ENCODE peak calls at places on chromosome 11, in five cellular contexts. W is A549, K is GM12878, E is HepG2, R is upper lobe of left lung. A is an unnamed sample.

GRCh38 chr11:76233936-76234703 is 27.8 kb upstream of the WNT11 start:
- ATAC-seq in W (no peak), K (peak), E (peak), R (peak), A (peak)

GRCh38 chr11:88183233-88183632 is 8.0 kb upstream of the RAB38 start:
- ATAC-seq in W (no peak), K (no peak), E (no peak), R (no peak), A (no peak)

GRCh38 chr11:64013141-64013896 is 22.4 kb upstream of the FLRT1 start:
- ATAC-seq in W (peak), K (no peak), E (no peak), R (no peak), A (no peak)

GRCh38 chr11:66542362-66542761 is 3.5 kb downstream of the ZDHHC24 start:
- ATAC-seq in W (no peak), K (no peak), E (no peak), R (no peak), A (no peak)

GRCh38 chr11:113166280-113166679 is 148.1 kb upstream of the TTC12 start:
- ATAC-seq in W (no peak), K (no peak), E (no peak), R (no peak), A (no peak)

GRCh38 chr11:131597875-131598274 is 227.5 kb downstream of the NTM start:
- ATAC-seq in W (no peak), K (no peak), E (no peak), R (no peak), A (no peak)

GRCh38 chr11:55942785-55943392 is 6.7 kb upstream of the OR5I1 start:
- ATAC-seq in W (peak), K (peak), E (peak), R (no peak), A (no peak)

GRCh38 chr11:70883973-70884688 is 368.2 kb downstream of the SHANK2 start:
- ATAC-seq in W (no peak), K (no peak), E (peak), R (no peak), A (peak)

GRCh38 chr11:115659061-115659963 is 155.1 kb upstream of the CADM1 start:
- ATAC-seq in W (no peak), K (no peak), E (no peak), R (peak), A (no peak)

DNA sequence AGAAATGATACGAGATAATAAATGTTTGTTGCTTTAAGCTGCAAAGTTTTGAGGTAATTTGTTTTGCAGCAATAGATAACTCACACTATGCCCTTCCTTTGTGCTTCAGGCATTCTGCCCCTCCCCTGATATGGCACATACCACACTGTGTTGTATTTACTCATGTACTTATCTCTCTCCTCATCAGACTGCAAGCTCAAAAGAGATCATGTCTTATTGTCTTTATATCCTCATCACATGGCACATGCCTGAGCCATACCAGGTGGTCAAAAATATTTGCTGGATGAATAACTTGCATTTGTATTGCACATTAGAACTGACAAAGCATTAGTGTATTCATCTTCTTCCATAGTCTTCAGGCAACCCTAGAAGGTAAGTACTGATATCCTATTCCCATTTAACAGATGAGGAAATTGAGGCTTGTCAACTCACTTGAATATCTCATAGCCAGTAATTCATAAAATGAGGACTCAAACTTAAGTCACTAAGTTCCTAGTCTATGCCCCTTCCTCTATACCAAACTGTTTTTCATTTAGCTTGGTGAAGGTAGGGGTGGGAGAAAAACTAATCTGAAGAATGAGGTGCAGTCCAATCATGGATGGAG is 83.9 kb upstream of the EED start:
- ATAC-seq in W (peak), K (no peak), E (peak), R (no peak), A (no peak)
- TF ChIP-seq EP300 in W (no peak), K (no peak), E (no peak), R (no peak), A (no peak)

DNA sequence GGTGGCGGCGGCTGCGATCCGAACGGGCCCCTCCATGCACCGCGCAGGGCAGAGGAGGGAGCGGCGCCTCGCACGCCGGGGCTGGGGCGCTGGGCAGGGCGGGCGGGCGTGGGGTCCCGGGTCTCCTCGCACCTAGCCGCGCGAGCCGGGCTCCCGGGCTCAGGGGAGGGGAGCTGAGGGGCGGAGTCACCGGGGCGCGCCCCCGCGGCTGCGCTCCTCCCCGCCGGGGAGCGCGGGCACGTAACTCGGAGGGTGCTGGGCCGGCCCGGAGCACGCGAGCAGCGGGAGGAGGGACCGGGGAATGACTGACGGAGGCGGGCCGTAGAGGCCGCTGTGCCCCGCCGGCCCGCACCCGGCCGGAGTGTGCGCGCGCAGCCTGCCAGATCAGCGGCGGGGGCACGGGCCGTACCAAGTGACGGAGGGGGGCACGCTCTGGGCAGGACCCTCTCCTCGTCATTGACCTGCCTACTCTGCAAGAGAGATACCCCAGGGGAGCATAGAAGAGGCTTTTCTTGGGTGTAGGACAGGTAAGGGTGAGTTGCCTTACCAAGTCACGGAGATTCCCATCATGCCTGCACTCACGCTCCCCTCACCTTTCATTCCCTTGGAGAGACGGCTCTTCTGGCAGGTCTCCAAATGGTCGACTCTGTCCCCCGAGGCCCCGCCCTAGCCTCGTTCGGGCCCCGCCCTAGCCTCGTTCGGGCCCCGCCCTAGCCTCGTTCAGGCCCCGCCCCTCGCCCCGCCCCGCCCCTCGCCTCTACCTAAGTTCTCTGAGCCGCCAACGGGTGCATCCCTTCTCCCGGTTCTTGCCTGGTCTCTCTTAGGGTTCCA is at the start of gene CDON:
- ATAC-seq in W (peak), K (peak), E (peak), R (peak), A (peak)
- TF ChIP-seq POLR2A in W (no peak), K (peak), E (peak), R (peak), A (peak)

DNA sequence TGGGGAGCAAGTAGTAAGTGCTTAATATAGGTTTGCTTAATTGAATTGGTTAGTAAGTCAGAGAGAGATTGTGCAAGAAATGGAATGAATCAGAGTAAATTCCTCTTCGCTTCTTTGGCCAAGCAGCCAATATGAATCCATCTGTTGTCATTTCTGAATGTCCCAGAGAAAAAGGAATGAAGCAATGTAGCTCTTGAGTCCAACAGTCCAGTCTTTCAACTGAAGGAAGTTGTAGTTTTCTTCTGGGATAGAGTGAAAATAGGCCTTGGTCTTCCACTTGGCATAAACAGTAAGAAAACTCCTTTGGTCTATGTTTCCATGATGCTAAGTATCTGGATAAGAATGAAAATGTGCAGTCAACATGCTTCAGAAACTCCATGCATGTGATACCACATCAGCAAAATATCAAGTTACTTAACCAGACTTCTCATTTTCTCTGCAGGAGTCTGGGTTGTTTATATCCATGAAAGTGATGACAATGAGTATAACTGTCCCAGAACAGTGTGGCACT is 1.8 kb upstream of the FIBIN start:
- ATAC-seq in W (no peak), K (no peak), E (no peak), R (peak), A (peak)
- TF ChIP-seq EP300 in W (no peak), K (no peak), E (no peak), R (no peak), A (no peak)

GRCh38 chr11:833849-834311 is 1.1 kb downstream of the CD151 start:
- ATAC-seq in W (peak), K (no peak), E (no peak), R (no peak), A (no peak)

GRCh38 chr11:832529-833113 is at the start of gene CD151:
- ATAC-seq in W (peak), K (peak), E (peak), R (peak), A (peak)

GRCh38 chr11:834371-835316 is 1.9 kb downstream of the CD151 start:
- ATAC-seq in W (peak), K (no peak), E (no peak), R (peak), A (peak)

GRCh38 chr11:831951-832528 is 712 bp upstream of the CD151 start:
- ATAC-seq in W (no peak), K (no peak), E (no peak), R (no peak), A (no peak)

GRCh38 chr11:833114-833791 is 501 bp downstream of the CD151 start:
- ATAC-seq in W (no peak), K (peak), E (peak), R (peak), A (peak)
- TF ChIP-seq POLR2A in W (peak), K (peak), E (no peak), R (peak), A (no peak)

GRCh38 chr11:8711895-8712442 is 29.4 kb downstream of the RPL27A start:
- ATAC-seq in W (no peak), K (no peak), E (no peak), R (no peak), A (no peak)

GRCh38 chr11:8709777-8710176 is 27.2 kb downstream of the RPL27A start:
- ATAC-seq in W (no peak), K (no peak), E (no peak), R (no peak), A (no peak)

GRCh38 chr11:8706673-8707432 is 24.3 kb downstream of the RPL27A start:
- ATAC-seq in W (no peak), K (no peak), E (no peak), R (no peak), A (no peak)

GRCh38 chr11:8707541-8708270 is 25.1 kb downstream of the RPL27A start:
- ATAC-seq in W (no peak), K (no peak), E (no peak), R (peak), A (peak)

DNA sequence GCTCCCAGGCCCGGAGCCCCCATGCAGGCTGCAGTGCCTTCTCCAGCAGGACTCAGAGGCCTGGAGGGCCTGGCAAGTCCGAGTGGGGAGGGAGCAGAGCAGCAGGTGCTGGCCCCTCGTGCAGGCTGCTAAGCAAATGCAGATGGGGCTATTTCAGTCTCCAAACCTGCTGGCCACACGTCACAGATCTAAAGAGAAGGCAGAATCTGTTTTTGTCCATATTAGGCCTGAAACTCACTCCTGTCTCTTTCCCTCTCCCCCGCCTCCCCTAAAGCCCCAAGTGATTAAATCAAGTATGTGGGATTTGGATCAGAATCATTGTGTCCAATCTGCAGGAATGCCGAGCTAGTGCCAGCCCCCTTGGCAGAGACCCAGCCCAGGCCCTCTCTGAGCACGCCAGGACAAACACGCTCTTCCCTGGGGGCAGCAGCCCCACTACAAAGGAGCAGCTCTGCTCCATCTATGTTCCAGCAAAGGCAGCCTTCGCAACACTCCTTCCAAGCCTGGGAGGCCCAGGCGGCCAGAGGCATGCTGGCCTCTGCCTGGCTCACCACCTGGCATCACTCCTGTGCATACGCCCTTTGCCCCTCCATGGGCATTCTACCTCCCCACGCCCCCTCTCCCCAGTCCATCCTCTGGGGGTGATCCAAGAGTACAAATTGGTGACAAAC is 26.5 kb downstream of the RPL27A start:
- ATAC-seq in W (no peak), K (peak), E (no peak), R (peak), A (peak)
- TF ChIP-seq EP300 in W (no peak), K (no peak), E (no peak), R (no peak), A (peak)

DNA sequence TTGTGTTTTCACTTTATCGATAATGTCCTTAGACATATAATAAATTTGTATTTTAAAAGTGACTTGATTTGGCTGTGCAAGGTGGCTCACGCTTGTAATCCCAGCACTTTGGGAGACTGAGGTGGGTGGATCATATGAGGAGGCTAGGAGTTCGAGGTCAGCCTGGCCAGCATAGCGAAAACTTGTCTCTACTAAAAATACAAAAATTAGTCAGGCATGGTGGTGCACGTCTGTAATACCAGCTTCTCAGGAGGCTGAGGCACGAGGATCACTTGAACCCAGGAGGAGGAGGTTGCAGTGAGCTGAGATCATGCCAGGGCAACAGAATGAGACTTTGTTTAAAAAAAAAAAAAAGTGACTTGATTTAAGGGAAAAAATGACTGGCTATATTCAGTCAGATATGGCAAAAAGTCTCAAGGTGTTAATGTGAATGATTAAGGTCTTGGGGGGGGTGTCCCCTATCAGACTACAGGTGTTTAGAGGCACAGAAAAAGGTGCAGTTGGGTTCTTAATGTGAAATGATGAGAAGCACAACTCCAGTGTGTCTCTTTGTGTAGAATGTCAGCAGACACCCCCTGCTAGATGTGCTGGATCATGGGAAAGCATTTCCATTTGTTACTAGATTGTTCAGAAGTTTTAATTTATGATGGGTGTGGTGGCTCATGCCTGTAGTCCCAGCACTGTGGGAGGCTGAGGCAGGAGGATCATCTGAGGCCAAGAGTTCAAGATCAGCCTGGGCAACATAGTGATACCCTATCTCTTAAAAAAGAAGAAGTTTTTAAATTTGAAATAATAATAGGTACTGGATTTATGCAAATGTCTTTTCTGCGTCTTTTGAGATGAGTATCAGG is 17.0 kb downstream of the NEAT1 start:
- ATAC-seq in W (no peak), K (no peak), E (no peak), R (no peak), A (no peak)
- TF ChIP-seq POLR2A in W (no peak), K (no peak), E (peak), R (no peak), A (no peak)

GRCh38 chr11:94241896-94242295 is 62.5 kb upstream of the IZUMO1R start:
- ATAC-seq in W (no peak), K (no peak), E (no peak), R (no peak), A (no peak)

GRCh38 chr11:94245121-94245520 is 59.3 kb upstream of the IZUMO1R start:
- ATAC-seq in W (no peak), K (no peak), E (no peak), R (no peak), A (no peak)

DNA sequence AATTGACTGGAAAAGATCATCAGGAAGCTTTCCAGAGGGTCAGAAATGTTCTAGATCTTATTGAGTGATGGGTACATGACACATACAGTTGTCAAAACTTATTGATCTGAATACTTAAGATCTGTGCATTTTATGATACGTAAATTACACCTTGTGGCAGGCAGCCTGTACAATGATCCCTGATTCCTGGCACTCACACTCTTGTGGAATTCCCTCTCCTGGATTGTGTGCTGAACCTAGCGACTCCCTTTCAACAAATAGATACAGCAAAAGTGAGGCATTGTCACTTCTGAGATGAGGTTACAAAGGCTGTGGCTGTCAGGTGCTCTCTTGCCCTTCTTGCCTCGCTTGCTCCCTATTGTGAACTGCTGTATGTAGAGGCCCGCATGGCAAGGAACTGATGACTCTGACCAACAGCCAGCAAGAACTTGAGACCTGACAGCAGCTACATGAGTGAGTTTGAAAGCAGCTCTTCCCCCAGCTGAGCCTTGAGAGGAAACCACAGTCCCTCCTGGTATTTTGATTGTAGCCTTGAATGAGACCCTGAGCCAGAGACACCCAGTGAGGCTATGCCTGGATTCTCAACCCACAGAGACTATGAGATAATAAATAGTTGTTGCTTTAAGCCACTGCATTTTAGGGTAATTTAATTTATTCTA is 60.7 kb upstream of the IZUMO1R start:
- ATAC-seq in W (no peak), K (no peak), E (no peak), R (no peak), A (no peak)
- TF ChIP-seq EP300 in W (no peak), K (no peak), E (no peak), R (no peak), A (no peak)

DNA sequence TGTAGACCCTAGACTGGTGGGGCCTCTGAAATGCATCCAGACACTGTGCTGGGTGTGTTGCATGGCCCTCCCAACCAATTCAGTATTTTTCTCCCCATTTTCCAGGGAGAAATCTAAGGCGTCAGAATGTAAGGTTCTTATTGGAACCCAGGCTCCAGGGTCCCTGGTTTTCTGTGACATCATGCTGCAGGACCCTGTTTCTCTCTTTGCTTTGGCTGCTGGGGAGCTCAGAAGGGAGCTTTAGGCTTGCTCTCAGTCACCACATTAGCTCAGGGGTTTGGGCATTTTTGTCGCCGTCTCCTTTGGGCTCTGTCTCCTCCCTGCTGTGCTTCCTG is 2.9 kb downstream of the MYEOV start:
- ATAC-seq in W (no peak), K (no peak), E (no peak), R (no peak), A (no peak)
- TF ChIP-seq POLR2A in W (no peak), K (no peak), E (no peak), R (no peak), A (no peak)

GRCh38 chr11:108222686-108223448 is at the start of gene ATM:
- ATAC-seq in W (peak), K (peak), E (peak), R (peak), A (peak)
- TF ChIP-seq EP300 in W (no peak), K (no peak), E (no peak), R (no peak), A (no peak)

A was measured in gastroesophageal sphincter.